ENCODE peak calls at places on chromosomes 16 and 17, in nine cellular contexts. G is thoracic aorta, I is astrocyte, S is uterus, N is Peyer's patch, R is left lung, A is fibroblast of lung, C is GM23248, X is MM.1S. B is an unnamed sample. For H3K27me3, the result is how much of the 10 kb centered on the place peaks cover.

GRCh38 chr16:82432261-82432660 is 194.5 kb upstream of the CDH13 start:
- DNase-seq in G (no peak), I (peak), S (no peak), N (no peak), R (no peak), A (no peak), C (peak), X (no peak), B (no peak)

GRCh38 chr17:78789663-78790181 is 7.6 kb upstream of the CYTH1 start:
- DNase-seq in G (no peak), I (peak), S (no peak), N (peak), R (peak), A (peak), C (peak), X (no peak), B (no peak)

GRCh38 chr17:58710948-58711552 is 18.6 kb downstream of the RAD51C start:
- DNase-seq in G (no peak), I (peak), S (peak), N (peak), R (no peak), A (peak), C (peak), X (peak), B (no peak)

GRCh38 chr16:84369938-84370627 is 1.7 kb downstream of the ATP2C2 start:
- DNase-seq in G (no peak), I (no peak), S (no peak), N (no peak), R (no peak), A (no peak), C (no peak), X (no peak), B (no peak)

GRCh38 chr16:48317614-48318013 is 67.6 kb downstream of the SIAH1 start:
- DNase-seq in G (no peak), I (peak), S (no peak), N (no peak), R (no peak), A (peak), C (peak), X (peak), B (peak)

GRCh38 chr16:67967183-67967955 is 1.1 kb downstream of the SLC12A4 start:
- DNase-seq in G (no peak), I (no peak), S (no peak), N (peak), R (no peak), A (no peak), C (peak), X (peak), B (no peak)

GRCh38 chr17:78645421-78646295 is 68.5 kb upstream of the DNAH17 start:
- DNase-seq in G (peak), I (no peak), S (peak), N (peak), R (peak), A (peak), C (peak), X (peak), B (no peak)

GRCh38 chr16:30585022-30585399 is 486 bp downstream of the ZNF785 start:
- DNase-seq in G (no peak), I (no peak), S (no peak), N (peak), R (no peak), A (peak), C (peak), X (no peak), B (peak)

GRCh38 chr16:2043980-2044451 is 3.6 kb downstream of the NTHL1 start:
- DNase-seq in G (no peak), I (no peak), S (no peak), N (no peak), R (peak), A (no peak), C (no peak), X (no peak), B (no peak)

GRCh38 chr16:5065813-5066212 is at the start of gene C16orf89:
- DNase-seq in G (no peak), I (no peak), S (no peak), N (no peak), R (peak), A (no peak), C (no peak), X (no peak), B (no peak)

GRCh38 chr16:11668590-11669379 is 530 bp downstream of the SNN start:
- DNase-seq in G (no peak), I (no peak), S (peak), N (no peak), R (no peak), A (no peak), C (peak), X (no peak), B (no peak)

GRCh38 chr17:78130439-78131101 is at the start of gene TMC8:
- DNase-seq in G (no peak), I (no peak), S (no peak), N (peak), R (peak), A (no peak), C (no peak), X (peak), B (no peak)

GRCh38 chr17:4229627-4230026 is 34.2 kb downstream of the ANKFY1 start:
- DNase-seq in G (peak), I (peak), S (peak), N (no peak), R (no peak), A (no peak), C (peak), X (no peak), B (peak)

GRCh38 chr17:3682033-3682432 is 13.4 kb downstream of the EMC6 start:
- DNase-seq in G (no peak), I (no peak), S (no peak), N (no peak), R (no peak), A (no peak), C (no peak), X (no peak), B (no peak)

GRCh38 chr17:37190493-37190892 is 185.3 kb upstream of the C17orf78 start:
- DNase-seq in G (no peak), I (no peak), S (no peak), N (no peak), R (no peak), A (no peak), C (no peak), X (no peak), B (no peak)

DNA sequence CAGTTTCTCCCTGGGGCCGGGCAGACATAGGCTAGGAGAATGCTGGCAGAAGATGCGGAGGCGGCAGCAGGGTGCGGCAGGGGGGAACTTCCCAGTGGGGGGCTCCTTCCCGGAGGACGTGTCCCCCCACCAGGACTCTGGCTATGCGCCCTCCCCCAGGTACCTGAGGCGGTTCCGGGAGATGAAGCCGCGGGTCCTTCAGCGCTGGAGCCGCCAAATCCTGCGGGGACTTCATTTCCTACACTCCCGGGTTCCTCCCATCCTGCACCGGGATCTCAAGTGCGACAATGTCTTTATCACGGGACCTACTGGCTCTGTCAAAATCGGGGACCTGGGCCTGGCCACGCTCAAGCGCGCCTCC is 3.3 kb downstream of the WNK4 start:
- DNase-seq in G (no peak), I (no peak), S (no peak), N (no peak), R (no peak), A (no peak), C (no peak), X (no peak), B (no peak)
- H3K27me3 ChIP-seq in G (under half), I (under half), S (under half), N (under half), R (half or more), A (under half), C (under half), X (half or more), B (under half)

DNA sequence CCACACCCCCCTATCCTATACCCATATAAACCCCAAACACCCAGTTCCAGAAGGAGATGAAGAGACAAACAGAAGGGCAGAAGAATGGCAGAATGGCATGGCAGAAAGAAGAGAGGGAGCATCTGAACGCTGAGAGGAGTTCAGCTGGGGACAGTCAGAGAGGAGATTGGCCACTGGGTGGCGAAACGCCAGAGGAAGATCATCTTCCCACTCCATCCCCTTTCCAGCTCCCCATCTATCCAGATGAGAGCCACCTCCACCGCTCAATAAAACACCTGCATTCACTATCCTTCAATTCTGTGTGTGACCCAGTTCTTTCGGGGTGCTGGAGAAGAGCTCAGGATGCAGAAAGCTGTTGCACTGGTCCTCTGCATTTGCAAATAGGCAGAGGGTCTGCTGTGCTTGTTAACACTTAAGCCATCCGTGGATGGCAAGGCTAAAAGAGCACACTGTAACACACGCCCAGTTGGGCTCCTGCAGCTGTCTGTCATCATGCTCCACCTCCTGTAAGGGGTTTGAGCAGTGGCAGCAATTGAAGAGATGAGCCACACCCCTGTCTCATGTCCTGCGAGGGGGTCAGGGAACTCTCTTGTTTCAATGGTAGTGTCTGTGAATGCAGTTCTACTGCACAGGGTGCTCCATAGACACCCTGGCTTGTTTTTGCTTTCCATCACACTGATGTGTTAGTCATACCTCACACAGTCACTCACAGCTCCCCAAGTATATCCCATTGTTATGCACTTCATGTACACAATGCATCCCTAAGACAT is 1034.8 kb upstream of the RBFOX1 start:
- DNase-seq in G (no peak), I (no peak), S (no peak), N (no peak), R (no peak), A (no peak), C (no peak), X (no peak), B (no peak)
- H3K4me3 ChIP-seq in G (no peak), I (no peak), S (no peak), N (no peak), R (no peak), A (no peak), C (no peak), X (no peak), B (no peak)

GRCh38 chr16:86594712-86595111 is 16.4 kb downstream of the FOXL1 start:
- DNase-seq in G (no peak), I (peak), S (no peak), N (no peak), R (no peak), A (peak), C (no peak), X (no peak), B (no peak)

GRCh38 chr16:86593913-86594312 is 15.6 kb downstream of the FOXL1 start:
- DNase-seq in G (no peak), I (no peak), S (no peak), N (no peak), R (no peak), A (no peak), C (no peak), X (no peak), B (no peak)

GRCh38 chr16:86597880-86598606 is 19.7 kb downstream of the FOXL1 start:
- DNase-seq in G (no peak), I (peak), S (no peak), N (no peak), R (no peak), A (no peak), C (no peak), X (no peak), B (no peak)

GRCh38 chr16:86597126-86597879 is 19.0 kb downstream of the FOXL1 start:
- DNase-seq in G (no peak), I (no peak), S (no peak), N (no peak), R (no peak), A (no peak), C (no peak), X (no peak), B (no peak)

DNA sequence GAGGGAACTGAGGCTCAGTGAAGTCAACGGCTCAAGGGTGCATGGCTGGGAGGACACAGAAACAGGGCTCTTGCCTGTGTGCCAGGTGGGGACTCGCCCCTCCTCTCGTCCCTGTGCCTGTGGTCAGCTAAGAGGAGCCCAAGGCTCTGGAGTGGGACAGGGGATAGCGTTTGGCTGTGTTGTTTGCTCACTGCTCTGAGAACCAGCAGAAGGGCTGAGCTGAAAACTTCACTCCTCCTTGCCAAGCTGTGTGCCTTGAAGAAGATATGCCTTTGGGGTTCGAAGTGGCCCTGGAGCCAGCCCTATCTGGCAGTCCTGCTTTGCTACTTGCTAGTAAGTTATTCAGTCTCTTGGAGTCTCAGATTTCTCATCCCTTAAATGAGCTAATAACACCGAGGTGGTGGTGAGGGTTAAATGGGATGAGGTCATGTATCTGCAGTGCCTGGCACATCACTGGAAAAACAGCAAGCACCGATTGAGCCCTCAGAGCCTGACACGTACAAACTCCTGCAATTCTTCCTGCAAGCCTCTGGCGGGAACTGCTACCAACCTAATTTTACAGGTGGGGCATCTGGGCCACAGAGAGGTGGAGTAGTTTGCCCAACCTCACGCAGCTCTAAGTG is 17.7 kb downstream of the FOXL1 start:
- DNase-seq in G (no peak), I (peak), S (no peak), N (no peak), R (no peak), A (no peak), C (peak), X (no peak), B (no peak)
- H3K27me3 ChIP-seq in G (under half), I (under half), S (under half), N (under half), R (half or more), A (under half), C (under half), X (half or more), B (under half)

GRCh38 chr17:80664217-80664780 is 119.7 kb downstream of the RPTOR start:
- DNase-seq in G (no peak), I (no peak), S (no peak), N (no peak), R (no peak), A (no peak), C (peak), X (no peak), B (no peak)

GRCh38 chr17:80665792-80666191 is 121.2 kb downstream of the RPTOR start:
- DNase-seq in G (no peak), I (no peak), S (no peak), N (no peak), R (no peak), A (no peak), C (no peak), X (no peak), B (no peak)

GRCh38 chr17:80666867-80667266 is 122.2 kb downstream of the RPTOR start:
- DNase-seq in G (no peak), I (no peak), S (no peak), N (no peak), R (no peak), A (no peak), C (no peak), X (no peak), B (no peak)

GRCh38 chr17:80662557-80662956 is 117.9 kb downstream of the RPTOR start:
- DNase-seq in G (no peak), I (no peak), S (no peak), N (no peak), R (no peak), A (no peak), C (no peak), X (no peak), B (no peak)

DNA sequence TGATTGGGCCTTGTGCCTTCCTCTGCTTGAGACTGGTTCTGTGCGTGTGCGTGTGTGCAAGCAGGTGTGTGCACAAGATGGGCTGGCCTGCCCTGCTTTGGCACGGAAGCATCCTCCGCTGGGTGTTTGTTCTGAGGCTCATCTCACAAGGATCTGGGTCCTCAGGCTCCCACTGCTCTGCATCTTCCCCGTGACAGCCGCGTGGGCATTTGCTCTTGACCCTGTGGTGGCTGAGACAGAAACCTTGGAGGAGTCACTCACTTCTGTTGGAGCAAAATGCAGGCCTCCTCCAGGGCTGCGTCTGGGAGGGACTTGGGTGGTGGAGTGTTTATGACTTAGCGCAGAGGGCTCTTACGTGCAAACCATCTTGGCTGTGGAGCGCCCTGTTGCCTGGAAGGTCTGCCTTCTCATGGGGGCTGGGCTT is 119.2 kb downstream of the RPTOR start:
- DNase-seq in G (no peak), I (peak), S (peak), N (no peak), R (peak), A (peak), C (peak), X (no peak), B (no peak)
- H3K4me3 ChIP-seq in G (no peak), I (no peak), S (no peak), N (no peak), R (no peak), A (no peak), C (peak), X (no peak), B (no peak)

B was measured in MG63.